ENCODE peak calls at places on chromosome 5, in four cellular contexts. O, P, S and I are unnamed samples.

GRCh38 chr5:65727491-65728156 is 5.6 kb downstream of the NLN start:
- DNase-seq in S (no peak), O (no peak), P (no peak), I (no peak)

GRCh38 chr5:54742417-54742889 is 224.9 kb downstream of the SNX18 start:
- DNase-seq in P (no peak), S (no peak), O (no peak), I (no peak)

GRCh38 chr5:72452515-72453259 is 54.5 kb downstream of the ZNF366 start:
- DNase-seq in S (no peak), P (no peak), O (no peak), I (no peak)

GRCh38 chr5:32504923-32505596 is 60.5 kb upstream of the ZFR start:
- DNase-seq in S (peak), P (no peak), O (no peak), I (peak)

GRCh38 chr5:157900644-157901043 is 41.7 kb upstream of the CLINT1 start:
- DNase-seq in O (no peak), P (no peak), S (no peak), I (no peak)

GRCh38 chr5:52840286-52841050 is 52.8 kb downstream of the ITGA1 start:
- DNase-seq in P (no peak), O (no peak), S (peak), I (peak)

GRCh38 chr5:107919969-107920368 is 249.2 kb upstream of the EFNA5 start:
- DNase-seq in O (no peak), S (no peak), P (peak), I (no peak)

GRCh38 chr5:134944630-134945029 is 23.1 kb upstream of the CATSPER3 start:
- DNase-seq in S (peak), O (no peak), P (no peak), I (no peak)

GRCh38 chr5:52134013-52134650 is 653.6 kb upstream of the ITGA1 start:
- DNase-seq in S (peak), P (no peak), O (no peak), I (no peak)

GRCh38 chr5:53479656-53480473 is 564 bp upstream of the FST start:
- DNase-seq in P (no peak), S (peak), O (peak), I (peak)

GRCh38 chr5:81656788-81657187 is 94.1 kb downstream of the SSBP2 start:
- DNase-seq in S (no peak), O (no peak), P (no peak), I (no peak)

DNA sequence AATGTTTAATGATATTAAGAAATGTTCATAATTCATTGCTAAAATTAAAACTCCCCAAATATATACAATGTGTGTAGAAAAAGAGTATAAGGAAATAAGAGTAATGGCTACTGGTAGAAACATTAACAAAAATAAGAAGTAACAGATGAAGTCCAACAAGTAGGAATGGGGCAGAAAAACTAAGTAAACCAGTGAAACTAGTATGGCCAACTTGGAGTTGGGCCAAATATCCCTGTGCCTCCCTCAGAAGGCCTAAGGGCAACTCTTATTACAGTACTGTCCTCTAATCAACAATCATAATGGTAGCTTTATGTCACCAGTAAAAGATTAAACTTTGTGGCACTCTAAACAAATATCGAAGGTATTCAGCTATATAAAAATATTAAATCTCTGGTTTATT is 93.5 kb downstream of the SSBP2 start:
- DNase-seq in O (no peak), S (peak), P (no peak), I (peak)
- TF ChIP-seq FOXM1 in O (no peak), S (no peak), P (no peak), I (no peak)

GRCh38 chr5:171957591-171958251 is 48.7 kb downstream of the FBXW11 start:
- DNase-seq in S (no peak), O (peak), P (peak), I (no peak)
- TF ChIP-seq FOXM1 in S (no peak), O (no peak), P (no peak), I (no peak)

DNA sequence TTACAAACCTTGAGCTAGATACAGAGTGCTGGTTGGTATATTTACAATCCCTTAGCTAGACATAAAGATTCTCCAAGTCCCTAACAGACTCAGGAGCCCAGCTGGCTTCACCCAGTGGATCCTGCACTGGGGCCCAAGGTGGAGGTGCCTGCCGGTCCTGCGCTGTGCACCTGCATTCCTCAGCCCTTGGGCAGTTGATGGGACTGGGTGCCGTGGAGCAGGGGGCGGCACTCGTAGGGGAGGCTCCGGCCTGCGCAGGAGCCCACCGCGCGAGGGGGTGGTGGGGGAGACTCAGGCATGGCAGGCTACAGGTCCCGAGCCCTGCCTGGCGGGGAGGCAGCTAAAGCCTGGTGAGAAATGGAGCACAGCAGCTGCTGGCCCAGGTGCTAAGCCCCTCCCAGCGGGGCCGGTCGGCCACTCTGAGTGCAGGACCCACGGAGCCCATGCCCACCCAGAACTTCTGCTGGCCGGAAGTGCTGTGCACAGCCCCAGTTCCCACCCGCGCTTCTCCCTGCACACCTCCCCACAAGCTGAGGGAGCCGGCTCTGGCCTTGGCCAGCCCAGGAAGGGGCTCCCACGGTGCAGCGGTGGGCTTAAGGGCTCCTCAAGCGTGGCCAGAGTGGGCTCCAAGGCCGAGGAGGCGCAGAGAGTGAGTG is 1464.7 kb downstream of the EFNA5 start:
- DNase-seq in S (no peak), P (no peak), O (no peak), I (no peak)
- TF ChIP-seq FOXM1 in S (no peak), P (no peak), O (no peak), I (no peak)

GRCh38 chr5:169626779-169627178 is 10.3 kb upstream of the DOCK2 start:
- DNase-seq in O (no peak), P (no peak), S (no peak), I (no peak)
- TF ChIP-seq FOXM1 in O (no peak), P (no peak), S (peak), I (no peak)